ENCODE peak calls at places on chromosomes 11 and 22, in four cellular contexts. T is GM12878, S is HepG2, N is H1. C is an unnamed sample.

GRCh38 chr11:45021692-45022130 is 71.0 kb upstream of the TP53I11 start:
- DNase-seq in N (no peak), S (no peak), T (no peak), C (no peak)

GRCh38 chr11:7544021-7544420 is 30.2 kb downstream of the PPFIBP2 start:
- DNase-seq in S (no peak), N (no peak), T (no peak), C (no peak)

GRCh38 chr11:19869946-19870589 is 157.4 kb downstream of the NAV2 start:
- DNase-seq in S (no peak), N (no peak), T (no peak), C (no peak)

GRCh38 chr11:73085189-73085875 is 56.8 kb downstream of the FCHSD2 start:
- DNase-seq in T (no peak), N (no peak), S (peak; percentile 7), C (no peak)

GRCh38 chr11:110366234-110366633 is 63.5 kb upstream of the FDX1 start:
- DNase-seq in T (no peak), S (no peak), N (no peak), C (no peak)

GRCh38 chr22:35445933-35446332 is 46.0 kb downstream of the MCM5 start:
- DNase-seq in N (no peak), T (no peak), S (no peak), C (no peak)

GRCh38 chr22:42869463-42869862 is 12.4 kb upstream of the ARFGAP3 start:
- DNase-seq in T (no peak), N (no peak), S (no peak), C (no peak)

GRCh38 chr22:41271787-41272186 is 14.2 kb downstream of the RANGAP1 start:
- DNase-seq in S (no peak), N (no peak), T (no peak), C (no peak)

GRCh38 chr22:36425977-36426523 is 38.3 kb upstream of the MYH9 start:
- DNase-seq in T (no peak), N (no peak), S (peak; percentile 74), C (peak; percentile 69)

GRCh38 chr22:32830473-32830872 is 29.0 kb downstream of the TIMP3 start:
- DNase-seq in S (no peak), N (no peak), T (no peak), C (no peak)

GRCh38 chr11:35541621-35542375 is 16.4 kb upstream of the PAMR1 start:
- DNase-seq in T (no peak), S (no peak), N (no peak), C (no peak)

GRCh38 chr22:37044634-37045625 is 6.6 kb upstream of the KCTD17 start:
- DNase-seq in S (no peak), N (no peak), T (no peak), C (no peak)

GRCh38 chr11:83033972-83034672 is 37.6 kb downstream of the RAB30 start:
- DNase-seq in T (no peak), N (no peak), S (no peak), C (no peak)

GRCh38 chr11:24496728-24497396 is at the start of gene LUZP2:
- DNase-seq in N (peak; percentile 57), S (no peak), T (no peak), C (no peak)

GRCh38 chr11:59174664-59175033 is 2.7 kb downstream of the DTX4 start:
- DNase-seq in T (no peak), S (peak; percentile 68), N (no peak), C (no peak)

GRCh38 chr11:120235024-120235628 is 4.8 kb upstream of the POU2F3 start:
- DNase-seq in N (peak; percentile 84), T (no peak), S (peak; percentile 66), C (peak; percentile 83)

GRCh38 chr11:84398017-84398626 is 1112.0 kb upstream of the CCDC90B start:
- DNase-seq in S (peak; percentile 7), T (no peak), N (no peak), C (no peak)

GRCh38 chr11:6351782-6352181 is 31.5 kb upstream of the CAVIN3 start:
- DNase-seq in T (no peak), N (no peak), S (no peak), C (no peak)

GRCh38 chr11:120031612-120032600 is 106.0 kb downstream of the TRIM29 start:
- DNase-seq in T (no peak), N (no peak), S (no peak), C (no peak)

GRCh38 chr11:113350646-113351045 is 36.3 kb downstream of the TTC12 start:
- DNase-seq in T (no peak), N (no peak), S (no peak), C (no peak)

GRCh38 chr11:119531091-119531490 is 108.1 kb upstream of the THY1 start:
- DNase-seq in T (no peak), N (no peak), S (no peak), C (no peak)

GRCh38 chr22:27212617-27213177 is 555.3 kb downstream of the MIAT start:
- DNase-seq in S (no peak), T (no peak), N (no peak), C (peak; percentile 3)

GRCh38 chr11:8081591-8082021 is 595 bp downstream of the TUB start:
- DNase-seq in N (no peak), T (no peak), S (no peak), C (no peak)

GRCh38 chr11:103525069-103525468 is 415.8 kb downstream of the DYNC2H1 start:
- DNase-seq in T (no peak), N (no peak), S (no peak), C (no peak)

GRCh38 chr11:114036156-114036811 is 23.2 kb upstream of the ZBTB16 start:
- DNase-seq in T (no peak), N (peak; percentile 86), S (peak; percentile 60), C (peak; percentile 76)

GRCh38 chr11:46435679-46436078 is 44.1 kb upstream of the CHRM4 start:
- DNase-seq in T (no peak), N (no peak), S (no peak), C (no peak)

GRCh38 chr11:100890779-100891178 is 203.7 kb downstream of the ARHGAP42 start:
- DNase-seq in N (no peak), T (no peak), S (no peak), C (no peak)

GRCh38 chr11:89381094-89381493 is 110.1 kb downstream of the NOX4 start:
- DNase-seq in S (no peak), N (no peak), T (no peak), C (no peak)

GRCh38 chr11:132028380-132029240 is 658.2 kb downstream of the NTM start:
- DNase-seq in T (no peak), S (peak; percentile 16), N (no peak), C (peak; percentile 11)

GRCh38 chr11:128399722-128400121 is 187.6 kb downstream of the ETS1 start:
- DNase-seq in T (no peak), S (no peak), N (no peak), C (no peak)

GRCh38 chr11:41499429-41499828 is 40.0 kb upstream of the LRRC4C start:
- DNase-seq in T (no peak), S (no peak), N (no peak), C (no peak)

GRCh38 chr11:64148200-64148916 is 17.6 kb downstream of the MACROD1 start:
- DNase-seq in T (no peak), N (peak; percentile 56), S (peak; percentile 50), C (peak; percentile 81)
- TF ChIP-seq BRCA1 in T (no peak), N (no peak), S (no peak), C (no peak)

GRCh38 chr11:105933666-105934065 is 88.4 kb downstream of the MSANTD4 start:
- DNase-seq in T (no peak), N (no peak), S (no peak), C (no peak)

GRCh38 chr11:105937738-105938137 is 84.3 kb downstream of the MSANTD4 start:
- DNase-seq in N (no peak), S (no peak), T (no peak), C (no peak)

GRCh38 chr11:105937331-105937730 is 84.7 kb downstream of the MSANTD4 start:
- DNase-seq in N (no peak), S (no peak), T (no peak), C (no peak)

GRCh38 chr11:105935791-105936190 is 86.2 kb downstream of the MSANTD4 start:
- DNase-seq in S (no peak), N (no peak), T (no peak), C (no peak)
- TF ChIP-seq BRCA1 in S (no peak), N (no peak), T (no peak), C (no peak)

GRCh38 chr11:107744736-107745135 is 32.9 kb upstream of the SLN start:
- DNase-seq in T (no peak), S (no peak), N (no peak), C (no peak)

GRCh38 chr11:107736546-107736945 is 24.7 kb upstream of the SLN start:
- DNase-seq in T (no peak), N (no peak), S (no peak), C (no peak)

GRCh38 chr11:107740256-107740655 is 28.4 kb upstream of the SLN start:
- DNase-seq in N (no peak), T (no peak), S (no peak), C (no peak)

GRCh38 chr11:107743161-107743560 is 31.3 kb upstream of the SLN start:
- DNase-seq in N (no peak), S (no peak), T (no peak), C (no peak)

GRCh38 chr11:107741044-107741823 is 29.4 kb upstream of the SLN start:
- DNase-seq in S (peak; percentile 21), N (no peak), T (peak; percentile 25), C (peak; percentile 68)
- TF ChIP-seq BRCA1 in S (no peak), N (no peak), T (no peak), C (no peak)

GRCh38 chr11:29328961-29329441 is 687.8 kb downstream of the KCNA4 start:
- DNase-seq in T (no peak), S (peak; percentile 35), N (no peak), C (no peak)
- TF ChIP-seq BRCA1 in T (no peak), S (no peak), N (no peak), C (no peak)

C was measured in K562.